ENCODE peak calls at places on chromosomes 5 and 9, in six cellular contexts. A is SK-N-SH, Q is K562, N is HCT116, X is GM12878, E is HepG2. R is an unnamed sample.

GRCh38 chr9:128206484-128206883 is 3.3 kb downstream of the DNM1 start:
- DNase-seq in N (no peak), X (no peak), Q (no peak), E (no peak), A (no peak), R (no peak)

GRCh38 chr5:14410068-14410941 is 171.3 kb upstream of the OTULINL start:
- DNase-seq in Q (no peak), X (no peak), N (no peak), E (no peak), A (peak), R (no peak)

GRCh38 chr9:132800038-132800648 is 77.9 kb downstream of the AK8 start:
- DNase-seq in N (peak), X (no peak), Q (peak), E (peak), A (peak), R (peak)

GRCh38 chr9:79021084-79021483 is 550.7 kb upstream of the TLE4 start:
- DNase-seq in A (no peak), N (no peak), E (no peak), Q (no peak), X (no peak), R (no peak)

GRCh38 chr9:104961238-104961637 is 33.3 kb upstream of the ABCA1 start:
- DNase-seq in N (no peak), X (peak), Q (peak), E (peak), A (peak), R (no peak)

GRCh38 chr9:128372188-128372641 is 1.0 kb downstream of the URM1 start:
- DNase-seq in Q (no peak), A (no peak), N (no peak), X (no peak), E (no peak), R (no peak)

GRCh38 chr5:88060194-88060593 is 208.5 kb downstream of the TMEM161B start:
- DNase-seq in N (no peak), Q (no peak), A (no peak), X (no peak), E (no peak), R (no peak)

GRCh38 chr5:113378960-113379541 is 55.7 kb downstream of the TSSK1B start:
- DNase-seq in N (peak), A (peak), X (peak), Q (peak), E (peak), R (peak)

GRCh38 chr9:21996858-21997257 is 2.3 kb downstream of the CDKN2B-AS1 start:
- DNase-seq in N (no peak), E (no peak), X (no peak), A (no peak), Q (no peak), R (no peak)

GRCh38 chr9:130835441-130836298 is 616 bp downstream of the ABL1 start:
- DNase-seq in A (peak), E (no peak), Q (peak), N (no peak), X (no peak), R (peak)
- TF ChIP-seq JUND in A (no peak), E (no peak), Q (no peak), N (no peak), X (no peak), R (no peak)

DNA sequence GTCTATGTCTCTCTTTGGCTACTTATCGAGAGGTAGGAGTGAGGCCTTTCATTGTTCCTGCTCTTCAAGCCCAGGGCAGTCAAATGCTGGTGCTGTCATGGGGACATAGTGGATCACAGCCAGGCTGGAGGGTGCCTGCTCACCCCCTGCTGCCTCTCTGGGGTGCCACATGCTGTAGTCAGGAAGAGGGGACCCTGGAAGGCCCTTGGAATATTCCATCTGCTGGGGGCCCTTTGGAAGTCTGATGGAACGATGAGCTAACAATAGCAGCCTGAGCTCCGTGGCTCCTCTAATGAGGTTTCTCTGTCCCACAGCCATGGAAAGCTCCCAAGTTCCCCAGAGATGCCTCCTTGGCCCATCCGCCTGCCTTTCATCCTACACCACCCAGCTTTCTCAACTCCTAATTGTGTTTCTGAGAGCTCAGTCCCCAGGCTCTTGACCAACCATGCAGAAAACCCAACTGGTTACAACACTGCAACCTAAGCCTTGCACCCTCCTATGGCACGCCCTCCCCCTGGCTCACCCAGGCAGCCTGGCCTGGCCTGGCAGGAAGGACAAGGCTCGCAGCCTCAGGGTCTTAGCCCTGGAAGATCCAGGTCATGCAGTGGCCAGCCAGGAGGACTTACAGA is 91.7 kb downstream of the NRG2 start:
- DNase-seq in E (no peak), X (no peak), N (no peak), A (no peak), Q (no peak), R (no peak)
- TF ChIP-seq JUND in E (no peak), X (no peak), N (no peak), A (no peak), Q (no peak), R (no peak)

DNA sequence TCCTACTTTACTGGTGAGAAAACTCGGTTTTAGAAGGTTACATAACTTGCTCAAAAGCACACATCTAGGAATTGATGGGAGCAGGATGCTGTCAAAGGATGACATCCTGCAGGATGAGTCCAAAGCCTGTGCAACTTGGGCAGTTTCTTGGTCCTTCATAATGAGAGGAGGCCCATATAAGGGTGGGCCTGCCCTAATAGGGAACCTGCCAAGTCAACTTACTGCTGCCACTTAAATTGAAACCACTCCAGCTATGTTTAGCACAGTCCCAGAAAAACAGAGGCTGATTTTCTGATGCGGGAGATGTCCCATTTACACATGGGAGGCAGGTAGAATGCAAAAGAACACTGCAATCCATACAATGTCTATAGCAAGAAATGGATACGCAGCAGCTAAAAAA is 61.8 kb downstream of the FBXO38 start:
- DNase-seq in Q (no peak), X (no peak), N (no peak), A (no peak), E (no peak), R (no peak)
- TF ChIP-seq JUND in Q (no peak), X (no peak), N (no peak), A (no peak), E (no peak), R (no peak)

GRCh38 chr9:4293293-4293931 is 6.5 kb downstream of the GLIS3 start:
- DNase-seq in N (peak), E (no peak), X (no peak), A (no peak), Q (no peak), R (peak)
- TF ChIP-seq JUND in N (peak), E (no peak), X (no peak), A (peak), Q (no peak), R (no peak)

GRCh38 chr9:86946712-86947145 is 577 bp downstream of the GAS1 start:
- DNase-seq in E (no peak), Q (no peak), A (peak), N (no peak), X (no peak), R (peak)
- TF ChIP-seq JUND in E (no peak), Q (no peak), A (no peak), N (no peak), X (no peak), R (no peak)

GRCh38 chr5:37037840-37038239 is 161.3 kb downstream of the NIPBL start:
- DNase-seq in N (no peak), X (no peak), E (no peak), Q (no peak), A (no peak), R (no peak)
- TF ChIP-seq JUND in N (no peak), X (no peak), E (no peak), Q (no peak), A (no peak), R (no peak)

R was measured in T47D.